ENCODE peak calls at places on chromosome 5, in four cellular contexts. One of them, this sample, is unnamed.

GRCh38 chr5:83608122-83608521 is 112.5 kb downstream of the HAPLN1 start:
- DNase-seq in HepG2: peak
- DNase-seq in K562: peak
- DNase-seq in GM12891: peak
- DNase-seq in this sample: no peak

GRCh38 chr5:133421394-133421793 is 190.9 kb downstream of the FSTL4 start:
- DNase-seq in HepG2: no peak
- DNase-seq in K562: peak
- DNase-seq in GM12891: no peak
- DNase-seq in this sample: peak

GRCh38 chr5:1387059-1387755 is 42.3 kb upstream of the CLPTM1L start:
- DNase-seq in HepG2: no peak
- DNase-seq in K562: no peak
- DNase-seq in GM12891: no peak
- DNase-seq in this sample: no peak

GRCh38 chr5:7793861-7794260 is 57.1 kb downstream of the CFAP90 start:
- DNase-seq in HepG2: no peak
- DNase-seq in K562: no peak
- DNase-seq in GM12891: no peak
- DNase-seq in this sample: no peak

GRCh38 chr5:87361536-87362213 is 51.1 kb downstream of the CCNH start:
- DNase-seq in HepG2: no peak
- DNase-seq in K562: no peak
- DNase-seq in GM12891: no peak
- DNase-seq in this sample: no peak

GRCh38 chr5:155726267-155726666 is 600.7 kb upstream of the SGCD start:
- DNase-seq in HepG2: no peak
- DNase-seq in K562: no peak
- DNase-seq in GM12891: no peak
- DNase-seq in this sample: no peak

GRCh38 chr5:174947548-174947947 is 223.2 kb downstream of the MSX2 start:
- DNase-seq in HepG2: no peak
- DNase-seq in K562: no peak
- DNase-seq in GM12891: no peak
- DNase-seq in this sample: no peak

GRCh38 chr5:172869734-172870133 is 35.7 kb downstream of the ERGIC1 start:
- DNase-seq in HepG2: no peak
- DNase-seq in K562: no peak
- DNase-seq in GM12891: no peak
- DNase-seq in this sample: no peak

GRCh38 chr5:172007153-172007794 is 836 bp upstream of the FBXW11 start:
- DNase-seq in HepG2: peak
- DNase-seq in K562: no peak
- DNase-seq in GM12891: no peak
- DNase-seq in this sample: no peak

GRCh38 chr5:174180639-174181038 is 135.1 kb downstream of the NSG2 start:
- DNase-seq in HepG2: no peak
- DNase-seq in K562: no peak
- DNase-seq in GM12891: no peak
- DNase-seq in this sample: no peak

GRCh38 chr5:75051217-75051751 is 1.1 kb downstream of the GCNT4 start:
- DNase-seq in HepG2: no peak
- DNase-seq in K562: no peak
- DNase-seq in GM12891: no peak
- DNase-seq in this sample: no peak

GRCh38 chr5:3542158-3542557 is 53.5 kb upstream of the IRX1 start:
- DNase-seq in HepG2: no peak
- DNase-seq in K562: no peak
- DNase-seq in GM12891: no peak
- DNase-seq in this sample: no peak

GRCh38 chr5:74946471-74946870 is 80.3 kb upstream of the FAM169A start:
- DNase-seq in HepG2: peak
- DNase-seq in K562: no peak
- DNase-seq in GM12891: no peak
- DNase-seq in this sample: no peak

GRCh38 chr5:16852251-16853005 is 83.7 kb downstream of the MYO10 start:
- DNase-seq in HepG2: no peak
- DNase-seq in K562: no peak
- DNase-seq in GM12891: no peak
- DNase-seq in this sample: no peak

GRCh38 chr5:88724201-88724600 is 158.8 kb downstream of the MEF2C start:
- DNase-seq in HepG2: no peak
- DNase-seq in K562: no peak
- DNase-seq in GM12891: no peak
- DNase-seq in this sample: no peak

GRCh38 chr5:170131235-170131634 is 25.5 kb downstream of the FOXI1 start:
- DNase-seq in HepG2: no peak
- DNase-seq in K562: no peak
- DNase-seq in GM12891: no peak
- DNase-seq in this sample: no peak

GRCh38 chr5:140324041-140324833 is 21.3 kb upstream of the PFDN1 start:
- DNase-seq in HepG2: peak
- DNase-seq in K562: no peak
- DNase-seq in GM12891: no peak
- DNase-seq in this sample: no peak

GRCh38 chr5:32390819-32391591 is 53.5 kb downstream of the ZFR start:
- DNase-seq in HepG2: peak
- DNase-seq in K562: no peak
- DNase-seq in GM12891: no peak
- DNase-seq in this sample: no peak

GRCh38 chr5:112878760-112879159 is 17.7 kb downstream of the SRP19 start:
- DNase-seq in HepG2: no peak
- DNase-seq in K562: peak
- DNase-seq in GM12891: no peak
- DNase-seq in this sample: no peak

GRCh38 chr5:95304706-95305105 is 19.8 kb upstream of the MCTP1 start:
- DNase-seq in HepG2: no peak
- DNase-seq in K562: no peak
- DNase-seq in GM12891: no peak
- DNase-seq in this sample: no peak

GRCh38 chr5:73764586-73764985 is 138.6 kb downstream of the ARHGEF28 start:
- DNase-seq in HepG2: peak
- DNase-seq in K562: no peak
- DNase-seq in GM12891: no peak
- DNase-seq in this sample: no peak

GRCh38 chr5:123033157-123033671 is 3.3 kb downstream of the PPIC start:
- DNase-seq in HepG2: peak
- DNase-seq in K562: no peak
- DNase-seq in GM12891: no peak
- DNase-seq in this sample: no peak

GRCh38 chr5:115815693-115816225 is 700 bp downstream of the CDO1 start:
- DNase-seq in HepG2: no peak
- DNase-seq in K562: no peak
- DNase-seq in GM12891: no peak
- DNase-seq in this sample: no peak

GRCh38 chr5:84290161-84290560 is 94.5 kb downstream of the EDIL3 start:
- DNase-seq in HepG2: no peak
- DNase-seq in K562: no peak
- DNase-seq in GM12891: no peak
- DNase-seq in this sample: no peak

GRCh38 chr5:92944903-92945629 is 636.0 kb downstream of the NR2F1-AS1 start:
- DNase-seq in HepG2: peak
- DNase-seq in K562: no peak
- DNase-seq in GM12891: no peak
- DNase-seq in this sample: no peak

GRCh38 chr5:113421643-113422132 is 13.1 kb downstream of the TSSK1B start:
- DNase-seq in HepG2: no peak
- DNase-seq in K562: no peak
- DNase-seq in GM12891: no peak
- DNase-seq in this sample: no peak

GRCh38 chr5:120093178-120093577 is 370.9 kb upstream of the PRR16 start:
- DNase-seq in HepG2: no peak
- DNase-seq in K562: no peak
- DNase-seq in GM12891: no peak
- DNase-seq in this sample: no peak

GRCh38 chr5:155943516-155944407 is 383.2 kb upstream of the SGCD start:
- DNase-seq in HepG2: peak
- DNase-seq in K562: peak
- DNase-seq in GM12891: peak
- DNase-seq in this sample: no peak

GRCh38 chr5:56447232-56447631 is 214.1 kb upstream of the ANKRD55 start:
- DNase-seq in HepG2: peak
- DNase-seq in K562: no peak
- DNase-seq in GM12891: no peak
- DNase-seq in this sample: no peak

GRCh38 chr5:168179185-168179584 is 112.3 kb upstream of the WWC1 start:
- DNase-seq in HepG2: no peak
- DNase-seq in K562: no peak
- DNase-seq in GM12891: no peak
- DNase-seq in this sample: no peak
- TF ChIP-seq POLR2AphosphoS5 in HepG2: no peak
- TF ChIP-seq POLR2AphosphoS5 in K562: no peak
- TF ChIP-seq POLR2AphosphoS5 in GM12891: no peak
- TF ChIP-seq POLR2AphosphoS5 in this sample: no peak

GRCh38 chr5:14142856-14143508 is at the start of gene TRIO:
- DNase-seq in HepG2: peak
- DNase-seq in K562: peak
- DNase-seq in GM12891: peak
- DNase-seq in this sample: peak
- TF ChIP-seq POLR2A in HepG2: peak
- TF ChIP-seq POLR2A in K562: no peak
- TF ChIP-seq POLR2A in GM12891: no peak
- TF ChIP-seq POLR2A in this sample: peak

DNA sequence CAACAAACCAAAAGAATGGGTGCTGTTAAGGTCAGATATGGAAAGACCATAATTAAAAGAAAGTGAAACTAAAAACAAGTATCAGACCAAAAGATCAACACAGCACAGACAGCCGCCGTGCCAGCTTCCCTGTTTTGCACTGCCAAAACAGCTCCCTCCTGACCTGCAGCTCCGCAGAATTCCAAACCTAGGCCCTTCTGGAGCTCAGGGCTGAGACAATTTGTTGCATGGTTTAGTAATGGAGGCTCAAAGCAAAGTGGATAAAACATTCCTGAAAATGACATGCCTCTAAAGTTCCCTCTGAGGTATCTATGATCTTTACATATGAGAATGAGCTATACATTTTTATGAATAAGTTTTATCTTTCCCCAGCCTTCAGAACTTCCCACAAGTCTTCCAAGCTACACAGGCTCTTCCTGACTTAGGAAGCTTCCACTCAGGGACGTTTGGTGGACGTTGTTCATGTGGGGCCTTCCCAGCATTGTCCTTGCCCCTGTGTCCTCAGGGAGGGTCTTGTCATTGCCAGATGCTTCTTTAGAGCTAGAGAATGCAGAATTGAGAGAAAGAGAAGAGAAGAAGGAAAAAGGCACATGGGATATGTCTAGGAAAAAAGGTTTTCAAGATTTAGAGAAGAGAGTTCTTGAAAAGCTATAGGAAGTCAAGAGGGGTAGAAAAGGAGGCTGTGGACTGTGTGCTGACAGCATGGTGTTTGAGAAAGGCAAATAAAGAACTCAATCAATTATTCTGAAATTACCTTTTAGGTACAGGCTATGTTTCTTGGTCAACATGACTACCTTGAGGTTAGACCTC is 28.4 kb upstream of the SSBP2 start:
- DNase-seq in HepG2: no peak
- DNase-seq in K562: no peak
- DNase-seq in GM12891: no peak
- DNase-seq in this sample: no peak
- TF ChIP-seq TAF1 in HepG2: no peak
- TF ChIP-seq TAF1 in K562: no peak
- TF ChIP-seq TAF1 in GM12891: peak
- TF ChIP-seq TAF1 in this sample: peak

DNA sequence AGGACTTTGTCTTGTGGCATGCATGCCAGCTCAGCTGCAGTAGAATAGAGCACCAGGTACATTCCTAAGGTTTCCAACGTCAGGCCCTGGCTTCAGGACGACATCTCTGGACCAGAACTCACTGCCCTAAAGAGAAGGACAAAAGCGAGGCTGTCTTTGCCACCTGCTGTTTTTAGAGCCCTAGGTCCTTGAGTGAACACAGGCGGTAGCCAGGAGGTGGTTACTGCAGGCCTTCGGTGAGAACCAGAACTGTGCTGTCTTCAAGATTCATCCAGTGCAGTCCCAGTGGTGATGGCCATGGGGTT is 288.9 kb upstream of the CDH18 start:
- DNase-seq in HepG2: no peak
- DNase-seq in K562: no peak
- DNase-seq in GM12891: no peak
- DNase-seq in this sample: no peak
- TF ChIP-seq POLR2AphosphoS5 in HepG2: no peak
- TF ChIP-seq POLR2AphosphoS5 in K562: no peak
- TF ChIP-seq POLR2AphosphoS5 in GM12891: no peak
- TF ChIP-seq POLR2AphosphoS5 in this sample: no peak

GRCh38 chr5:132293066-132293991 is 865 bp upstream of the SLC22A4 start:
- DNase-seq in HepG2: peak
- DNase-seq in K562: peak
- DNase-seq in GM12891: peak
- DNase-seq in this sample: peak

GRCh38 chr5:132295505-132296411 is 1.6 kb downstream of the SLC22A4 start:
- DNase-seq in HepG2: no peak
- DNase-seq in K562: no peak
- DNase-seq in GM12891: no peak
- DNase-seq in this sample: no peak

GRCh38 chr5:132294728-132295504 is 722 bp downstream of the SLC22A4 start:
- DNase-seq in HepG2: no peak
- DNase-seq in K562: peak
- DNase-seq in GM12891: no peak
- DNase-seq in this sample: no peak

GRCh38 chr5:132296412-132297001 is 2.3 kb downstream of the SLC22A4 start:
- DNase-seq in HepG2: no peak
- DNase-seq in K562: no peak
- DNase-seq in GM12891: no peak
- DNase-seq in this sample: no peak

GRCh38 chr5:132293992-132294727 is at the start of gene SLC22A4:
- DNase-seq in HepG2: peak
- DNase-seq in K562: peak
- DNase-seq in GM12891: peak
- DNase-seq in this sample: peak
- TF ChIP-seq POLR2A in HepG2: peak
- TF ChIP-seq POLR2A in K562: peak
- TF ChIP-seq POLR2A in GM12891: no peak
- TF ChIP-seq POLR2A in this sample: no peak

DNA sequence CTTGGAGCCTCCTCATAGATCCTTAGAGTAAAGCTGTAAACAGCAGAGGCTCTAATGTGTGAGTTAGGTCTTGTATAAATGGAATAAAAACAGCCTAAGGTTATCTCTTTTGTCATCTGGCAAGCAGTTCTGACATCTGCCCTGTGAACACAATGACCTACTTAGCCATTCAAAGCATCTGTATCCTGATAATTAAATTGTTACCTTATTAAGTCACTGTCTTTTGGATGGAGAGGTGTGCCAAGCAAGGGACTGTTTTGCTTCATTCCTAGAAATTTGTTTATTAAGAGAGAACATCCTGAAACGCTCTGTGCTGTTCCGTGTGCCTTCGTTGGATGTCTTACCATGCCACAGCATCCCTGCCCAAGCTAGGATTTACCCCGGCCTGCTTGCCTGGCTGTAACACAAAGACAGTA is 1.5 kb downstream of the LSM11 start:
- DNase-seq in HepG2: no peak
- DNase-seq in K562: peak
- DNase-seq in GM12891: no peak
- DNase-seq in this sample: no peak
- TF ChIP-seq TAF1 in HepG2: no peak
- TF ChIP-seq TAF1 in K562: no peak
- TF ChIP-seq TAF1 in GM12891: no peak
- TF ChIP-seq TAF1 in this sample: no peak

This sample was measured in GM12892.